ENCODE peak calls at places on chromosome 16, in ten cellular contexts. R is H9, D is ascending aorta, I is thoracic aorta, L is neuronal stem cell, Z is BE2C, A is mammary epithelial cell, X is OCI-LY7, H is testis, P is psoas muscle. Q is an unnamed sample. For H3K4me1, the result is how much of the 10 kb centered on the place peaks cover.

GRCh38 chr16:21703589-21704174 is 39.9 kb downstream of the OTOA start:
- DNase-seq in X (no peak), P (no peak), D (no peak), Z (no peak), H (no peak), I (no peak), R (no peak), A (peak), L (no peak), Q (no peak)

GRCh38 chr16:57723170-57723569 is 12.4 kb upstream of the KATNB1 start:
- DNase-seq in A (no peak), X (no peak), L (no peak), I (no peak), H (no peak), P (no peak), D (no peak), R (peak), Z (no peak), Q (no peak)

GRCh38 chr16:19853973-19854876 is 30.4 kb downstream of the GPRC5B start:
- DNase-seq in A (no peak), D (no peak), R (peak), Z (no peak), P (no peak), X (no peak), H (no peak), I (no peak), L (no peak), Q (no peak)

GRCh38 chr16:12406840-12407690 is 396.6 kb downstream of the CPPED1 start:
- DNase-seq in H (no peak), Z (no peak), A (no peak), I (no peak), X (no peak), D (no peak), L (no peak), R (no peak), P (no peak), Q (no peak)

GRCh38 chr16:12613131-12613991 is 190.3 kb downstream of the CPPED1 start:
- DNase-seq in H (no peak), I (no peak), Z (no peak), X (no peak), L (no peak), A (peak), P (no peak), R (peak), D (no peak), Q (no peak)

GRCh38 chr16:75175074-75175473 is 26.8 kb downstream of the ZFP1 start:
- DNase-seq in Z (no peak), I (no peak), R (no peak), D (no peak), L (no peak), A (no peak), X (no peak), H (no peak), P (no peak), Q (no peak)

GRCh38 chr16:20611350-20611902 is 35.3 kb upstream of the ACSM2B start:
- DNase-seq in P (peak), L (no peak), D (peak), X (no peak), R (no peak), I (no peak), Z (no peak), A (no peak), H (no peak), Q (peak)

GRCh38 chr16:85125570-85126382 is 13.5 kb upstream of the CIBAR2 start:
- DNase-seq in X (no peak), Z (no peak), H (no peak), R (no peak), P (peak), I (no peak), L (no peak), D (no peak), A (no peak), Q (peak)

GRCh38 chr16:85627835-85628556 is 14.9 kb downstream of the GSE1 start:
- DNase-seq in R (no peak), P (no peak), H (no peak), L (no peak), D (no peak), A (no peak), Z (no peak), X (no peak), I (no peak), Q (peak)

DNA sequence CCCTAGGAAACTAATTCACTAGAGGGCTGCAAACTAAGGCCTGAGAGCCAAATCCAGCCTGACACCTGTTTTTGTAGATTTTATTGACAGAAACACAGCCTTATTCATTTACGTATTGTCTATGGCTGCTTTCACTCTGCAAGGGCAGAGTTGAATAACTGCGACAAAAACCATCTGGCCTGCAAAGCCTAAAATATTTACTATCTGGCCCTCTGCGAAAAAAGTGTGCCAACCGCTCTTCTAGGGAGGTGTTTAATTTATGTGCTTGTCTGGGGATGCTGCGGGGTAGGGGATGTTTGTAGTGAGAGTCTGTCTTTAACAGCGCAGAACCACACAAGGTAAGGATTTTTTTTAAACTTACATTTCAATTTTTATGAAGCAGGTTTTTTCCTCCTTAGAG is 165.0 kb upstream of the RBFOX1 start:
- DNase-seq in H (no peak), A (no peak), I (no peak), Z (no peak), X (no peak), R (no peak), L (no peak), P (no peak), D (no peak), Q (no peak)
- H3K4me1 ChIP-seq in H (under half), A (under half), I (under half), Z (under half), X (under half), R (under half), L (under half), P (under half), D (under half), Q (under half)

GRCh38 chr16:73323880-73324279 is 276.0 kb upstream of the ZFHX3 start:
- DNase-seq in Z (no peak), H (peak), D (no peak), L (no peak), I (no peak), R (no peak), X (no peak), P (no peak), A (no peak), Q (no peak)
- H3K4me1 ChIP-seq in Z (under half), H (under half), D (under half), L (under half), I (under half), R (under half), X (under half), P (under half), A (under half), Q (under half)

DNA sequence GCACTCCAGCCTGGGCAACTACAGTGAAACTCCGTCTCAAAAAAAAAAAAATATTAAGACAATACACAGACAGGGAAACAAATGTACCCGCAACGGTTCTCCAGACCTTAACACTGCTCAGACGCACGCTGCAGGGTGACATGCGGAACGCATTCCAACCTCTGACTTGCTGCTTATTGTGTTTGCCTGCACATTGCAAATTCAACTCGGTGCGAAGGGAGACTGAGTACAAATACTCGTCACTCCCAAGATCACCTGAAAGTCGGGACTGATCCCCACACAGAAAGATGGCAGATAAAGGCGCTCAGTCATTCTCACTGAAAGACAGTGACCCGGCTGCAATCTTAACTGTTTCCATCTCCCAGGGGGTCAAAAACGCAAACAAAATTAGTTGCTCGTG is 781 bp downstream of the CLCN7 start:
- DNase-seq in Z (no peak), L (no peak), X (no peak), A (no peak), H (no peak), P (no peak), D (no peak), R (no peak), I (no peak), Q (no peak)
- H3K4me1 ChIP-seq in Z (under half), L (under half), X (under half), A (under half), H (under half), P (under half), D (under half), R (under half), I (under half), Q (under half)

DNA sequence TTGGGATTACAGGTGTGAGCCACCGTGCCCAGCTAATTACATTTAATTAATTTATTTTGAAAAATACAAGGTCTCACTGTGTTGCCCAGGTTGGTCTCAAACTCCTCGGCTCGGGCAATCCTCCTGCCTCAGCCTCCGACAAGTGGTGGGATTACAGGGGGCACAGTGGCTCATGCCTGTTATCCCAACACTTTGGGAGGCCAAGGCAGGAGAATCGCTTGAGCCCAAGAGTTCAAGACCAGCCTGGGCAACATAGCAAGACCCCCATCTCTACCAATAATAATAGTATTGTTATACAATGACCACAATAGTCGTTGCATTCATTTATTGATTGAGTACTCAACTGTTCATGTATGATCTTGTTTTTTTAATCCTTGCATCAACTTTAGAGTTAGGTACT is 22.0 kb downstream of the CDH1 start:
- DNase-seq in R (no peak), P (no peak), I (no peak), X (no peak), D (no peak), L (no peak), Z (no peak), A (no peak), H (no peak), Q (no peak)
- H3K4me1 ChIP-seq in R (under half), P (under half), I (under half), X (under half), D (under half), L (under half), Z (under half), A (half or more), H (under half), Q (under half)

DNA sequence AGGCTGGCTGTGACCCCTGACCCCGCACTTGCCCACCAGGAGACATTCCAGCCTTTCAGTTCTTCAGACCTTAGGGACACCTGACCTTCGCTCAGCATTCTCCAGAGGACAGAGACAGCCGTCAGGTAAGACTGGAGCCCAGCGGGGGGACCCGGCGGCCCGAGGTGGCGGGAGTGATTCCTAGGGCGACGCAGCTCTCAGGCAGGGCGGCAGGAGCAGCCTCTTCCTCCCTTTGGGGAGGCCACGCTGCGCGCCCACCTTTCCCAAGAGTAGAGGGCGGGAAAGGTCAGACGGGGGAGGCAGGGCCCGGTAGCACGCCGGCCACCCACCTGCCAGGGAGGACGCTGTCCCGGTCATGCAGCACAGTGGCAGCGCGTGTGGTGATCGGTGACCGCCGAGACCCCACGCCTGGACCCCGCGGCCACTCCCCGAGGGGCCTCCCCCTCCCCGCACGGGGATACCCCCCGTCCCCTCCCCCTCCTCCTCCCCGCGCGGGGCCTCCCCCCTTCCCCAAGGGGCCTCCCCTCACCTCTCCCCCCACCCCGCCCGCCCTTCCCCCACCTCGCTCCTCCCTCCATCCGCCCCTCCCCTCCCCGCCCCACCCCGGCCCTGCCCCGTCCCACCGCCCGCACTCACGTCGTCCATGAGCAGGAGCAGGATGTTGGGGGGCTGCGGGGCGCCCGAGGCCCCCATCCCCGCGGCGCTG is 472 bp downstream of the GALNS start:
- DNase-seq in Z (no peak), H (no peak), R (peak), I (no peak), A (no peak), X (peak), D (no peak), P (peak), L (peak), Q (peak)
- H3K4me1 ChIP-seq in Z (under half), H (under half), R (under half), I (under half), A (under half), X (under half), D (under half), P (under half), L (under half), Q (under half)

GRCh38 chr16:67445126-67445426 is 14.2 kb downstream of the HSD11B2 start:
- DNase-seq in P (no peak), D (no peak), L (no peak), I (no peak), X (no peak), H (no peak), R (no peak), Z (no peak), A (no peak), Q (no peak)
- H3K4me1 ChIP-seq in P (half or more), D (under half), L (under half), I (under half), X (under half), H (half or more), R (under half), Z (under half), A (under half), Q (half or more)

DNA sequence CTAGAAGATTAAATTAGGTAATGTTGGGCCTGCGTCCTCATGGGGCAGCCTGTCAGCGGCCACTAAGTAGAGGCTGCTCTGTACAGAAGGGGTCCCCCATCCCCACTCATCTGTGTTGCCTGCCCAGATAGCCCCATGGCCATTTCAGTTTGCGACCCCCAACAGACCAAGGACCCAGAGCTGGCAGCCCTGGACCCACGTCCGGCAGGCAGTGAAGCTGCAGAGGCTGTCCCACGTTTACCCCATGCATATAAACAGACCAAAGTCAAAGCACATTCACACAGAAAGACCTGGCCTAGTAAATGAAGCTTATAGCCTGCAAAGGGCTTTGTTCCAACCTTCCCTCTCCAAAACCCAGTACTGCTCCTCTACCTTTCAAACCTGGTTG is 4.6 kb downstream of the PDF start:
- DNase-seq in P (no peak), I (no peak), A (no peak), Z (no peak), X (no peak), R (no peak), L (no peak), H (peak), D (no peak), Q (no peak)
- H3K4me1 ChIP-seq in P (half or more), I (under half), A (under half), Z (under half), X (under half), R (under half), L (under half), H (under half), D (under half), Q (under half)

DNA sequence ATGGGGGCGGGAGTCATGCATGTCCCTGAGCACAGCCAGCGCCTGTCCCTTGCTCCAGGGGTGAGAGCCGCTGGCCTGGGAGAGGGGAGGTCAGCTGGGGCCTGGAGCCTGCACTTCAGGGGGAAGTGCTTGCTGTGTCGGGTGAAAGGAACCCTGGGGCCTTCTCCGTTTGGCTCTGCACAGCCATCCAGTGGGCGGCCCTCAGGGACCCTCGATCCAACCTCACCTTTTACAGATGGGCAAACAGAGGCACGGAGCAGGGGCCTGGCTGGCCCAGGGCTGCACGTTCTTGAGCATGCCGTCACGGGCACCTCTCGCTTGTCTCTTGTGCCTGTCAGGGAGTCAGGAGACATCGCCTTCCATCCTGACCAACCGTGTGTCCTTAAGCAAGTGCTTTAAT is 1.8 kb downstream of the SNX20 start:
- DNase-seq in I (no peak), P (no peak), D (no peak), L (no peak), R (no peak), H (no peak), Z (no peak), X (no peak), A (no peak), Q (no peak)
- H3K4me1 ChIP-seq in I (under half), P (under half), D (under half), L (under half), R (under half), H (under half), Z (under half), X (under half), A (under half), Q (under half)

DNA sequence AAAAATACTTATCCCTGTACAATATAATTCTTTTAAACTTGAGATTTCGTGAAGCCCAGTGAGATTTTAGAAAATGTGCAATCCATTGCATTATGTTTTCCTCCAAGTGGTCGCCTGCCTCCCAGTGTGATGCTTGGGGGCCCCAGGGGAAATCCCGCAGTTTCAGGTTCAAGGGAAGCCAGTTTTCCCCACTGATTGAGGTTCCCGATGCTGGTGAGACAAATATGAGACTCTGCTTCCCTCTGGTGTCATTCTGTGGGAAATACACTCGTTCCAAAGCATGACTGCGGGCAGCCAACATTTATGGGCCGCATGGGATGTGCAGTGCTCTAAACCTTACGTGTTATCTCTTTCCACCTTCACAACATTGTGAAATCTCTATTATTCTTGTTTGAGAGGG is 200.8 kb downstream of the PRKCB start:
- DNase-seq in P (no peak), D (no peak), L (peak), Z (peak), R (peak), X (peak), A (peak), I (no peak), H (peak), Q (no peak)
- H3K4me1 ChIP-seq in P (under half), D (under half), L (under half), Z (under half), R (under half), X (under half), A (under half), I (under half), H (under half), Q (under half)

Q was measured in heart right ventricle.